ENCODE peak calls at places on chromosomes 2 and 18, in five cellular contexts. M, K, Z, U and Y are unnamed samples.

GRCh38 chr2:240056678-240057077 is 3.4 kb upstream of the OR6B3 start:
- DNase-seq in M (no peak), Z (no peak), U (no peak), K (no peak), Y (no peak)

GRCh38 chr2:176639016-176639343 is 369.7 kb downstream of the MTX2 start:
- DNase-seq in U (no peak), Z (no peak), K (no peak), M (no peak), Y (no peak)

GRCh38 chr2:201402651-201403573 is 45.8 kb upstream of the FLACC1 start:
- DNase-seq in K (no peak), Z (no peak), U (no peak), M (no peak), Y (no peak)

GRCh38 chr2:27446057-27446456 is 3.9 kb downstream of the KRTCAP3 start:
- DNase-seq in M (no peak), K (peak), U (no peak), Z (no peak), Y (no peak)

GRCh38 chr2:72139871-72140620 is 7.6 kb downstream of the CYP26B1 start:
- DNase-seq in Z (no peak), K (no peak), M (no peak), U (no peak), Y (no peak)

GRCh38 chr2:12950957-12951656 is 234.4 kb downstream of the TRIB2 start:
- DNase-seq in Z (no peak), K (no peak), U (peak), M (no peak), Y (no peak)

GRCh38 chr2:186950694-186951093 is 101.7 kb upstream of the ZSWIM2 start:
- DNase-seq in M (no peak), U (no peak), Z (no peak), K (no peak), Y (no peak)

GRCh38 chr2:68708629-68709028 is 26.0 kb upstream of the ARHGAP25 start:
- DNase-seq in K (no peak), U (no peak), M (no peak), Z (no peak), Y (no peak)

GRCh38 chr2:105261061-105261460 is 19.5 kb downstream of the GPR45 start:
- DNase-seq in U (no peak), K (no peak), Z (no peak), M (no peak), Y (no peak)

GRCh38 chr2:130720528-130720927 is 8.3 kb upstream of the GPR148 start:
- DNase-seq in U (no peak), K (no peak), Z (no peak), M (no peak), Y (no peak)

GRCh38 chr18:8548186-8548585 is 61.1 kb upstream of the RAB12 start:
- DNase-seq in K (no peak), U (no peak), Z (no peak), M (no peak), Y (no peak)

GRCh38 chr2:99654419-99654818 is 164.6 kb upstream of the REV1 start:
- DNase-seq in K (no peak), Z (no peak), M (no peak), U (no peak), Y (no peak)

GRCh38 chr18:36309436-36310391 is 12.2 kb downstream of the FHOD3 start:
- DNase-seq in U (peak), M (peak), Z (no peak), K (no peak), Y (peak)

GRCh38 chr2:216849987-216850386 is 9.9 kb downstream of the TNP1 start:
- DNase-seq in Z (no peak), K (peak), U (no peak), M (no peak), Y (no peak)

GRCh38 chr2:189179607-189179979 is at the start of gene COL5A2:
- DNase-seq in Z (no peak), M (no peak), U (peak), K (no peak), Y (peak)

GRCh38 chr2:54456526-54457325 is 599 bp downstream of the SPTBN1 start:
- DNase-seq in K (no peak), M (no peak), Z (no peak), U (peak), Y (no peak)
- H3K4me3 ChIP-seq in K (peak), M (peak), Z (peak), U (peak), Y (peak)

DNA sequence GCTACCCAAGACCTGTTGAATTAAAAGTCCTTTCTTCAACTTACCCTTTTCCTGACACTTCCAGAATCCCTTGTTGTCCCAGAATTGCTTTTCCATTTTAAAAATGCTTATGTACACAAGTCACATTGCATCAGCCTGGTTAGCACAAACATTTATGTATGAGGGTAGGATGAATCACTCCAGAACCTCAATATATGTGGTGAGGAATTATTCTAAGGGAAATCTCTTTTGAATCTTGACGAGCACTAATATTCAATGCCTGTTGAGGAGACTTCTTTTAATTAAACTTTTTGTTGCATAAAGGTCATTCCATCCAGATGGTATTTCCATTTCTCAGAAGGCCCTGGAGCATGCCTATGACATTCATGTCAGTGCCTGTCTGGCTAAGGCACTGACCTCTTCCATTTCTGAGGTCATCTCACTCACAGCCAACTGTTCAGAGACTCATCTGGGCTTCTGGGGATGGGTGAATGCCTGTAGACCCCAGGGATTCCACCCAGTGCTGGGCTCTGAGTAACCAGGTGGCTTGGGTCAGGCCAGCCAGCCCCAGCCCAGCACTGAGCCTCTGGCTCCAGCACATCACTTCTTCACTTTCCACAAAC is 28.2 kb downstream of the ACMSD start:
- DNase-seq in Z (no peak), K (no peak), M (no peak), U (no peak), Y (no peak)
- TF ChIP-seq POLR2A in Z (no peak), K (no peak), M (no peak), U (no peak), Y (no peak)

GRCh38 chr2:55102056-55102812 is 52.0 kb upstream of the RTN4 start:
- DNase-seq in U (peak), Z (no peak), K (no peak), M (no peak), Y (no peak)
- TF ChIP-seq POLR2AphosphoS5 in U (no peak), Z (no peak), K (no peak), M (no peak), Y (no peak)

GRCh38 chr2:85771486-85771885 is 17.7 kb downstream of the ATOH8 start:
- DNase-seq in K (no peak), M (no peak), U (no peak), Z (no peak), Y (no peak)
- H3K4me3 ChIP-seq in K (no peak), M (no peak), U (no peak), Z (no peak), Y (no peak)

GRCh38 chr2:20195431-20195830 is 29.5 kb downstream of the SDC1 start:
- DNase-seq in U (no peak), M (no peak), Z (no peak), K (no peak), Y (no peak)
- TF ChIP-seq POLR2A in U (no peak), M (no peak), Z (no peak), K (no peak), Y (no peak)

GRCh38 chr2:65133626-65134025 is 3.7 kb upstream of the RAB1A start:
- DNase-seq in K (no peak), Z (no peak), M (no peak), U (no peak), Y (no peak)

GRCh38 chr2:65130440-65131175 is 702 bp upstream of the RAB1A start:
- DNase-seq in K (no peak), Z (peak), M (no peak), U (no peak), Y (no peak)

GRCh38 chr2:65128297-65129190 is 1.4 kb downstream of the RAB1A start:
- DNase-seq in M (no peak), K (peak), U (peak), Z (no peak), Y (no peak)

GRCh38 chr2:65129276-65129612 is 662 bp downstream of the RAB1A start:
- DNase-seq in Z (no peak), U (peak), K (no peak), M (no peak), Y (no peak)

GRCh38 chr2:65129613-65130439 is at the start of gene RAB1A:
- DNase-seq in U (peak), M (peak), Z (peak), K (peak), Y (peak)
- TF ChIP-seq POLR2AphosphoS5 in U (peak), M (peak), Z (peak), K (peak), Y (peak)

GRCh38 chr18:47749195-47749973 is 181.1 kb downstream of the SMAD2 start:
- DNase-seq in M (peak), U (peak), Z (no peak), K (peak), Y (peak)
- H3K4me3 ChIP-seq in M (no peak), U (peak), Z (no peak), K (no peak), Y (peak)

DNA sequence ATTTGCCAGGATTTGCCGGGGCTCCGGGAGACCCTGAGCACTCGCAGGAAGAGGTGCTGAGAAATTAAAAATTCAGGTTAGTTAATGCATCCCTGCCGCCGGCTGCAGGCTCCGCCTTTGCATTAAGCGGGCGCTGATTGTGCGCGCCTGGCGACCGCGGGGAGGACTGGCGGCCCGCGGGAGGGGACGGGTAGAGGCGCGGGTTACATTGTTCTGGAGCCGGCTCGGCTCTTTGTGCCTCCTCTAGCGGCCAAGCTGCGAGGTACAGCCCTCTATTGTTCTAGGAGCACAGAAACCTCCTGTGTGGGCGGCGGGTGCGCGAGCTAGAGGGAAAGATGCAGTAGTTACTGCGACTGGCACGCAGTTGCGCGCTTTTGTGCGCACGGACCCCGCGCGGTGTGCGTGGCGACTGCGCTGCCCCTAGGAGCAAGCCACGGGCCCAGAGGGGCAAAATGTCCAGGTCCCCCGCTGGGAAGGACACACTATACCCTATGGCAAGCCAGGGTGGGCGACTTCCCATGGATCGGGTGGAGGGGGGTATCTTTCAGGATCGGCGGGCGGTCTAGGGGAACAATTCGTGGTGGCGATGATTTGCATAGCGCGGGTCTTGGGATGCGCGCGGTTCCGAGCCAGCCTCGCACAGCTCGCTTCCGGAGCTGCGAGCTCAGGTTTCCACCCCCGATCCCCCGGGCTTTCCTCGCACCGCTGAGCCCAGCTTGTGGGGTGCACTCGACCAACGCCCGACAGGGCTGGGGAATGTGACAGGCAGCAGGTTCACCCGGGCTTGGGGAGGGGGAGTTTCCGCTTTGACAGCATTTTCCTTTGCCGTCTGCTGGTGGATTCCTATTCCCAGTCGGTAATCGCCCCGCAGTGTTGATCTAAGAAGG is 2.9 kb downstream of the ONECUT2 start:
- DNase-seq in K (no peak), M (peak), Z (no peak), U (peak), Y (no peak)
- TF ChIP-seq POLR2A in K (no peak), M (no peak), Z (no peak), U (no peak), Y (no peak)

GRCh38 chr2:62145478-62146100 is 50.3 kb upstream of the B3GNT2 start:
- DNase-seq in M (no peak), U (no peak), K (no peak), Z (peak), Y (no peak)
- TF ChIP-seq POLR2AphosphoS5 in M (no peak), U (no peak), K (no peak), Z (no peak), Y (no peak)

GRCh38 chr2:84888401-84889276 is 7.8 kb upstream of the TRABD2A start:
- DNase-seq in Z (peak), M (no peak), K (peak), U (no peak), Y (no peak)
- H3K4me3 ChIP-seq in Z (peak), M (no peak), K (no peak), U (no peak), Y (peak)